ENCODE peak calls at places on chromosomes 4 and X, in eight cellular contexts. One of them, this sample, is unnamed.

GRCh38 chr4:73070072-73070385 is 513 bp upstream of the COX18 start:
- DNase-seq in tibial artery: no peak
- DNase-seq in body of pancreas: no peak
- DNase-seq in hepatocyte: no peak
- DNase-seq in endodermal cell: no peak
- DNase-seq in upper lobe of right lung: no peak
- DNase-seq in psoas muscle: no peak
- DNase-seq in cardiac muscle cell: no peak
- DNase-seq in this sample: peak; percentile 1

GRCh38 chrX:42751573-42751972 is 26.4 kb downstream of the PPP1R2C start:
- DNase-seq in tibial artery: no peak
- DNase-seq in body of pancreas: no peak
- DNase-seq in hepatocyte: no peak
- DNase-seq in endodermal cell: no peak
- DNase-seq in upper lobe of right lung: no peak
- DNase-seq in psoas muscle: no peak
- DNase-seq in cardiac muscle cell: peak; percentile 51
- DNase-seq in this sample: no peak

GRCh38 chr4:140005699-140006098 is 148.3 kb downstream of the MAML3 start:
- DNase-seq in tibial artery: no peak
- DNase-seq in body of pancreas: no peak
- DNase-seq in hepatocyte: no peak
- DNase-seq in endodermal cell: no peak
- DNase-seq in upper lobe of right lung: no peak
- DNase-seq in psoas muscle: no peak
- DNase-seq in cardiac muscle cell: no peak
- DNase-seq in this sample: peak; percentile 18

GRCh38 chrX:115147220-115147619 is 42.0 kb upstream of the RBMXL3 start:
- DNase-seq in tibial artery: no peak
- DNase-seq in body of pancreas: no peak
- DNase-seq in hepatocyte: no peak
- DNase-seq in endodermal cell: no peak
- DNase-seq in upper lobe of right lung: no peak
- DNase-seq in psoas muscle: no peak
- DNase-seq in cardiac muscle cell: peak; percentile 28
- DNase-seq in this sample: peak; percentile 6

GRCh38 chr4:8239661-8240060 is 29.9 kb upstream of the HTRA3 start:
- DNase-seq in tibial artery: no peak
- DNase-seq in body of pancreas: no peak
- DNase-seq in hepatocyte: no peak
- DNase-seq in endodermal cell: no peak
- DNase-seq in upper lobe of right lung: no peak
- DNase-seq in psoas muscle: peak; percentile 33
- DNase-seq in cardiac muscle cell: no peak
- DNase-seq in this sample: no peak

GRCh38 chr4:36385951-36386561 is 104.6 kb downstream of the DTHD1 start:
- DNase-seq in tibial artery: no peak
- DNase-seq in body of pancreas: no peak
- DNase-seq in hepatocyte: no peak
- DNase-seq in endodermal cell: no peak
- DNase-seq in upper lobe of right lung: no peak
- DNase-seq in psoas muscle: no peak
- DNase-seq in cardiac muscle cell: no peak
- DNase-seq in this sample: no peak

GRCh38 chrX:148459343-148459742 is 41.1 kb upstream of the AFF2 start:
- DNase-seq in tibial artery: no peak
- DNase-seq in body of pancreas: no peak
- DNase-seq in hepatocyte: no peak
- DNase-seq in endodermal cell: no peak
- DNase-seq in upper lobe of right lung: no peak
- DNase-seq in psoas muscle: no peak
- DNase-seq in cardiac muscle cell: no peak
- DNase-seq in this sample: no peak

GRCh38 chr4:129064717-129065116 is 28.6 kb downstream of the SCLT1 start:
- DNase-seq in tibial artery: no peak
- DNase-seq in body of pancreas: no peak
- DNase-seq in hepatocyte: no peak
- DNase-seq in endodermal cell: no peak
- DNase-seq in upper lobe of right lung: no peak
- DNase-seq in psoas muscle: no peak
- DNase-seq in cardiac muscle cell: peak; percentile 58
- DNase-seq in this sample: no peak

GRCh38 chrX:12955882-12956703 is 18.8 kb upstream of the TMSB4X start:
- DNase-seq in tibial artery: peak; percentile 47
- DNase-seq in body of pancreas: peak; percentile 53
- DNase-seq in hepatocyte: peak; percentile 60
- DNase-seq in endodermal cell: no peak
- DNase-seq in upper lobe of right lung: peak; percentile 82
- DNase-seq in psoas muscle: peak; percentile 77
- DNase-seq in cardiac muscle cell: peak; percentile 84
- DNase-seq in this sample: peak; percentile 71

DNA sequence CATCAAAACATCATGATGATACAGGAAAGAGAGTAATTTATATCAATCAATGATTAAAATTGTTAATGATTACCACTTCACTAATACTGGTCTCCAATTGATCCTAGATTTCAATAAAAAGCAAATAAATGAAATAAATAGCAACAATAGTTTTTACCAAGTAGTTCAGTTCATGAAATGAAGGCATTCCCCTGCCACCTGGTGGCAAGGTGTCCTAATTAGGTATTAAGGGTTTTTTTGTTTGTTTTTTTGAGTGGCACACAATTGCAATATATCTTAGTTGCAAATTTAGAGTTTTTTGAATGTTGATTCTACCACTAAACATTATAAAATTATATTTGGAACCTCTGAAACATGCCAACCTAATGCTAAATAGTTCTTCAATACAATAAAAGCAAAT is 157.4 kb upstream of the PDE5A start:
- DNase-seq in tibial artery: no peak
- DNase-seq in body of pancreas: peak; percentile 11
- DNase-seq in hepatocyte: peak; percentile 37
- DNase-seq in endodermal cell: no peak
- DNase-seq in upper lobe of right lung: no peak
- DNase-seq in psoas muscle: no peak
- DNase-seq in cardiac muscle cell: peak; percentile 32
- DNase-seq in this sample: no peak
- TF ChIP-seq CTCF in tibial artery: peak; percentile 46
- TF ChIP-seq CTCF in body of pancreas: peak; percentile 57
- TF ChIP-seq CTCF in hepatocyte: peak; percentile 44
- TF ChIP-seq CTCF in endodermal cell: peak; percentile 76
- TF ChIP-seq CTCF in upper lobe of right lung: peak; percentile 39
- TF ChIP-seq CTCF in psoas muscle: peak; percentile 55
- TF ChIP-seq CTCF in cardiac muscle cell: peak; percentile 21
- TF ChIP-seq CTCF in this sample: no peak

DNA sequence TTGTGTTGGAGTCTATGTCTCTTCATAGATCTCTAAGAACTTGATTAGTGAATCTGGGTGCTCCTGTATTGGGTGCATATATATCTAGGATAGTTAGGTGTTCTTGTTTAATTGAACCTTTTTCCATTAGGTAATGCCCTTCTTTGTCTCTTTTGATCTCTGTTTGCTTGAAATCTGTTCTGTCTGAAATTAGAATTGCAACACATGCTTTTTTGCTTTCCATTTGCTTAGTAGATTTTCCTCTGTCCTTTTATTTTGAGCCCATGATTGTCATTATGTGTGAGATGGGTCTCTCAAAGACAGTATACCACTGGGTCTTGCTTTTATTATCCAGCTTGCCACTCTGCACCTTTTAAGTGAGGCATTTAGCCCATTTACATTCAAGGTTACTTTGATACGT is 79.1 kb upstream of the APOOL start:
- DNase-seq in tibial artery: no peak
- DNase-seq in body of pancreas: no peak
- DNase-seq in hepatocyte: no peak
- DNase-seq in endodermal cell: no peak
- DNase-seq in upper lobe of right lung: no peak
- DNase-seq in psoas muscle: no peak
- DNase-seq in cardiac muscle cell: no peak
- DNase-seq in this sample: no peak
- H3K27me3 ChIP-seq in tibial artery: no peaks in the 10 kb centered on the region
- H3K27me3 ChIP-seq in body of pancreas: no peaks in the 10 kb centered on the region
- H3K27me3 ChIP-seq in hepatocyte: no peaks in the 10 kb centered on the region
- H3K27me3 ChIP-seq in endodermal cell: no peaks in the 10 kb centered on the region
- H3K27me3 ChIP-seq in upper lobe of right lung: no peaks in the 10 kb centered on the region
- H3K27me3 ChIP-seq in psoas muscle: no peaks in the 10 kb centered on the region
- H3K27me3 ChIP-seq in cardiac muscle cell: no peaks in the 10 kb centered on the region
- H3K27me3 ChIP-seq in this sample: no peaks in the 10 kb centered on the region

GRCh38 chr4:84535901-84536300 is 36.8 kb upstream of the NKX6-1 start:
- DNase-seq in tibial artery: no peak
- DNase-seq in body of pancreas: no peak
- DNase-seq in hepatocyte: no peak
- DNase-seq in endodermal cell: no peak
- DNase-seq in upper lobe of right lung: no peak
- DNase-seq in psoas muscle: no peak
- DNase-seq in cardiac muscle cell: no peak
- DNase-seq in this sample: no peak

GRCh38 chr4:84530871-84531270 is 31.8 kb upstream of the NKX6-1 start:
- DNase-seq in tibial artery: no peak
- DNase-seq in body of pancreas: no peak
- DNase-seq in hepatocyte: no peak
- DNase-seq in endodermal cell: no peak
- DNase-seq in upper lobe of right lung: no peak
- DNase-seq in psoas muscle: no peak
- DNase-seq in cardiac muscle cell: peak; percentile 26
- DNase-seq in this sample: peak; percentile 0

GRCh38 chr4:84529169-84529751 is 30.2 kb upstream of the NKX6-1 start:
- DNase-seq in tibial artery: no peak
- DNase-seq in body of pancreas: no peak
- DNase-seq in hepatocyte: peak; percentile 56
- DNase-seq in endodermal cell: no peak
- DNase-seq in upper lobe of right lung: no peak
- DNase-seq in psoas muscle: no peak
- DNase-seq in cardiac muscle cell: peak; percentile 40
- DNase-seq in this sample: peak; percentile 38

GRCh38 chr4:84530449-84530848 is 31.4 kb upstream of the NKX6-1 start:
- DNase-seq in tibial artery: no peak
- DNase-seq in body of pancreas: no peak
- DNase-seq in hepatocyte: peak; percentile 12
- DNase-seq in endodermal cell: no peak
- DNase-seq in upper lobe of right lung: no peak
- DNase-seq in psoas muscle: no peak
- DNase-seq in cardiac muscle cell: peak; percentile 56
- DNase-seq in this sample: peak; percentile 15

DNA sequence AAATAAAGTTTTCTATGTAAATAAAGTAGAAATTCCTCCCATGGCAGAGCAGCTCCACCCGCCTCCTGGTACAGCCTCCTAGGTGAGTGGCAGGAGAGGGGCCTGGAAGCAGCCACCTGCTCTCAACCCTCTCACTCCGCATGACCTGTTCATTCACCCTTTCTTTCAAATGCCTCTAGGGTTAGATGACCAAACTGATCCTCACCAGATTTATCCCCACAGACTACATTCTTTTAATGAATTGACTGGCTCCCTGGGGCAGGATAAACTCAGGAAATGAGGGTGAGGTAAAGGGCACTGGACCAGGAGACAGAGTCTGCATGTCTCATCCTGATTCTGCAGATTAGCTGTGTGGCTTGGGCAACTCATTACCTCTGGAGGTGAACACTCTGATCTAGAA is 32.6 kb upstream of the NKX6-1 start:
- DNase-seq in tibial artery: no peak
- DNase-seq in body of pancreas: no peak
- DNase-seq in hepatocyte: no peak
- DNase-seq in endodermal cell: no peak
- DNase-seq in upper lobe of right lung: no peak
- DNase-seq in psoas muscle: no peak
- DNase-seq in cardiac muscle cell: no peak
- DNase-seq in this sample: no peak
- H3K4me1 ChIP-seq in tibial artery: no peaks in the 10 kb centered on the region
- H3K4me1 ChIP-seq in body of pancreas: no peaks in the 10 kb centered on the region
- H3K4me1 ChIP-seq in hepatocyte: no peaks in the 10 kb centered on the region
- H3K4me1 ChIP-seq in endodermal cell: no peaks in the 10 kb centered on the region
- H3K4me1 ChIP-seq in upper lobe of right lung: no peaks in the 10 kb centered on the region
- H3K4me1 ChIP-seq in psoas muscle: no peaks in the 10 kb centered on the region
- H3K4me1 ChIP-seq in cardiac muscle cell: no peaks in the 10 kb centered on the region
- H3K4me1 ChIP-seq in this sample: peaks cover 12% of the 10 kb centered on the region

DNA sequence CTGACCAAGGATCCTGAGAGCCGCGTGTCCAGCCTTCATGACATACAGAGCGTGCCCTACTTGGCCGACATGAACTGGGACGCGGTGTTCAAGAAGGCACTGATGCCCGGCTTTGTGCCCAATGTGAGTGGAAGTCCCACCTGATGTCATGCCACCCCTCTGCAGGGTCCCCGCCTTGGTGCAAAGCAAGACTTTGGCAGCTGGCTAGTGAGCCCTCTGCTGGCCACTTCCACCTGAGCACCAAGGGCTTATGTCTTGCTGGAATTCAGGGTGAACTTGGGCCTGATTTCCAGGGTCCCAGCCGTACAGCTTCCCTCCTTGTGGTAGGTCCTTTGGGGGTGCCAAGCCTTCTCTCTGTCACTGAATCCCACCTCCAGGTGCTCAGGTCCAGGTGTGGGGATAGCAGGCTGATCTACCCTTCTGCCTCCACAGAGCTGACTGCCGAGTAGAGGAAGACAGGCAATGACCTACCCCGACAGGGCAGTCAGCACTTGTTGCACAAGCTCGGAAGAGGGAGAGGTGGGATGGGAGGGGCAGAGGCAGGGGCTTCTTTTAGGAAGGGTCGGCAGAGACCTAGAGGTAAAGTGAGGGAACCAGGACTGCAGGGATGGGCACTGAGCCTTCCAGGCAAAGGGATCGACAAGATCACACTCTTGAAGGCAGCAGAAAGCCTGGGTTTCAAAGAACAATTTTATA is 248.1 kb downstream of the EVC2 start:
- DNase-seq in tibial artery: no peak
- DNase-seq in body of pancreas: no peak
- DNase-seq in hepatocyte: peak; percentile 43
- DNase-seq in endodermal cell: peak; percentile 84
- DNase-seq in upper lobe of right lung: peak; percentile 61
- DNase-seq in psoas muscle: no peak
- DNase-seq in cardiac muscle cell: peak; percentile 40
- DNase-seq in this sample: peak; percentile 52
- TF ChIP-seq CTCF in tibial artery: no peak
- TF ChIP-seq CTCF in body of pancreas: peak; percentile 42
- TF ChIP-seq CTCF in hepatocyte: peak; percentile 56
- TF ChIP-seq CTCF in endodermal cell: peak; percentile 83
- TF ChIP-seq CTCF in upper lobe of right lung: peak; percentile 25
- TF ChIP-seq CTCF in psoas muscle: peak; percentile 14
- TF ChIP-seq CTCF in cardiac muscle cell: peak; percentile 70
- TF ChIP-seq CTCF in this sample: peak; percentile 77

This sample was measured in A673.